ENCODE peak calls at places on chromosomes 13 and 19, in eight cellular contexts. One of them, this sample, is unnamed.

GRCh38 chr13:49711218-49711863 is 20.1 kb upstream of the EBPL start:
- DNase-seq in breast epithelium: no peak
- DNase-seq in AG10803: peak
- DNase-seq in H9: no peak
- DNase-seq in SK-N-SH: no peak
- DNase-seq in gastrocnemius medialis: no peak
- DNase-seq in AG09319: no peak
- DNase-seq in K562: no peak
- DNase-seq in this sample: no peak

GRCh38 chr13:105847532-105848295 is 687.7 kb downstream of the EFNB2 start:
- DNase-seq in AG09319: no peak
- DNase-seq in H9: no peak
- DNase-seq in AG10803: no peak
- DNase-seq in SK-N-SH: peak
- DNase-seq in breast epithelium: no peak
- DNase-seq in K562: no peak
- DNase-seq in gastrocnemius medialis: no peak
- DNase-seq in this sample: no peak

GRCh38 chr13:114077121-114077937 is 55.1 kb downstream of the RASA3 start:
- DNase-seq in SK-N-SH: no peak
- DNase-seq in breast epithelium: no peak
- DNase-seq in H9: no peak
- DNase-seq in AG10803: no peak
- DNase-seq in K562: no peak
- DNase-seq in gastrocnemius medialis: no peak
- DNase-seq in AG09319: no peak
- DNase-seq in this sample: no peak

GRCh38 chr13:43023244-43023931 is at the start of gene DNAJC15:
- DNase-seq in AG09319: no peak
- DNase-seq in SK-N-SH: peak
- DNase-seq in breast epithelium: peak
- DNase-seq in AG10803: peak
- DNase-seq in K562: peak
- DNase-seq in H9: peak
- DNase-seq in gastrocnemius medialis: peak
- DNase-seq in this sample: peak

GRCh38 chr19:33332248-33332647 is 29.9 kb upstream of the CEBPA start:
- DNase-seq in H9: no peak
- DNase-seq in AG10803: no peak
- DNase-seq in breast epithelium: no peak
- DNase-seq in K562: no peak
- DNase-seq in SK-N-SH: no peak
- DNase-seq in gastrocnemius medialis: no peak
- DNase-seq in AG09319: no peak
- DNase-seq in this sample: no peak

GRCh38 chr13:46804391-46804815 is 7.4 kb upstream of the ESD start:
- DNase-seq in AG10803: peak
- DNase-seq in gastrocnemius medialis: no peak
- DNase-seq in H9: no peak
- DNase-seq in breast epithelium: no peak
- DNase-seq in AG09319: no peak
- DNase-seq in K562: no peak
- DNase-seq in SK-N-SH: no peak
- DNase-seq in this sample: no peak

GRCh38 chr13:54945978-54946377 is 1917.4 kb downstream of the OLFM4 start:
- DNase-seq in K562: no peak
- DNase-seq in AG10803: no peak
- DNase-seq in breast epithelium: no peak
- DNase-seq in gastrocnemius medialis: no peak
- DNase-seq in AG09319: no peak
- DNase-seq in H9: no peak
- DNase-seq in SK-N-SH: no peak
- DNase-seq in this sample: no peak

GRCh38 chr19:54448037-54448773 is 794 bp upstream of the LENG8 start:
- DNase-seq in breast epithelium: peak
- DNase-seq in AG10803: peak
- DNase-seq in H9: peak
- DNase-seq in K562: peak
- DNase-seq in AG09319: no peak
- DNase-seq in gastrocnemius medialis: peak
- DNase-seq in SK-N-SH: peak
- DNase-seq in this sample: peak

GRCh38 chr19:19480688-19481087 is 34.7 kb downstream of the TSSK6 start:
- DNase-seq in AG10803: no peak
- DNase-seq in breast epithelium: no peak
- DNase-seq in H9: no peak
- DNase-seq in gastrocnemius medialis: no peak
- DNase-seq in AG09319: no peak
- DNase-seq in SK-N-SH: no peak
- DNase-seq in K562: no peak
- DNase-seq in this sample: peak

GRCh38 chr13:35736876-35737275 is 260.4 kb upstream of the MAB21L1 start:
- DNase-seq in gastrocnemius medialis: no peak
- DNase-seq in H9: no peak
- DNase-seq in AG10803: no peak
- DNase-seq in AG09319: no peak
- DNase-seq in SK-N-SH: no peak
- DNase-seq in K562: no peak
- DNase-seq in breast epithelium: no peak
- DNase-seq in this sample: no peak

GRCh38 chr19:27774827-27775226 is 1438.1 kb downstream of the UQCRFS1 start:
- DNase-seq in SK-N-SH: no peak
- DNase-seq in gastrocnemius medialis: no peak
- DNase-seq in breast epithelium: no peak
- DNase-seq in K562: peak
- DNase-seq in AG10803: no peak
- DNase-seq in H9: peak
- DNase-seq in AG09319: no peak
- DNase-seq in this sample: peak

GRCh38 chr13:27353166-27353583 is 71.2 kb upstream of the GTF3A start:
- DNase-seq in H9: no peak
- DNase-seq in K562: no peak
- DNase-seq in gastrocnemius medialis: no peak
- DNase-seq in breast epithelium: no peak
- DNase-seq in SK-N-SH: no peak
- DNase-seq in AG10803: peak
- DNase-seq in AG09319: no peak
- DNase-seq in this sample: peak

GRCh38 chr13:44867825-44868224 is 121.4 kb downstream of the NUFIP1 start:
- DNase-seq in H9: no peak
- DNase-seq in gastrocnemius medialis: no peak
- DNase-seq in AG10803: no peak
- DNase-seq in breast epithelium: no peak
- DNase-seq in SK-N-SH: no peak
- DNase-seq in K562: no peak
- DNase-seq in AG09319: no peak
- DNase-seq in this sample: no peak

GRCh38 chr13:112726018-112726767 is 36.4 kb downstream of the ATP11A start:
- DNase-seq in SK-N-SH: no peak
- DNase-seq in AG09319: no peak
- DNase-seq in breast epithelium: no peak
- DNase-seq in AG10803: no peak
- DNase-seq in K562: no peak
- DNase-seq in gastrocnemius medialis: no peak
- DNase-seq in H9: peak
- DNase-seq in this sample: peak

GRCh38 chr13:113448885-113449692 is 4.2 kb downstream of the ADPRHL1 start:
- DNase-seq in H9: no peak
- DNase-seq in breast epithelium: peak
- DNase-seq in gastrocnemius medialis: no peak
- DNase-seq in AG09319: no peak
- DNase-seq in K562: peak
- DNase-seq in SK-N-SH: no peak
- DNase-seq in AG10803: peak
- DNase-seq in this sample: peak

GRCh38 chr19:19039901-19040300 is 6.5 kb downstream of the ARMC6 start:
- DNase-seq in AG10803: no peak
- DNase-seq in K562: no peak
- DNase-seq in breast epithelium: no peak
- DNase-seq in H9: no peak
- DNase-seq in SK-N-SH: no peak
- DNase-seq in gastrocnemius medialis: no peak
- DNase-seq in AG09319: no peak
- DNase-seq in this sample: peak

GRCh38 chr13:57633141-57633949 is 1.8 kb downstream of the PCDH17 start:
- DNase-seq in K562: no peak
- DNase-seq in breast epithelium: no peak
- DNase-seq in H9: peak
- DNase-seq in AG10803: no peak
- DNase-seq in gastrocnemius medialis: no peak
- DNase-seq in AG09319: no peak
- DNase-seq in SK-N-SH: peak
- DNase-seq in this sample: peak

GRCh38 chr13:29583073-29583785 is 12.3 kb downstream of the SLC7A1 start:
- DNase-seq in AG09319: no peak
- DNase-seq in K562: peak
- DNase-seq in breast epithelium: no peak
- DNase-seq in gastrocnemius medialis: no peak
- DNase-seq in AG10803: peak
- DNase-seq in SK-N-SH: no peak
- DNase-seq in H9: no peak
- DNase-seq in this sample: no peak

DNA sequence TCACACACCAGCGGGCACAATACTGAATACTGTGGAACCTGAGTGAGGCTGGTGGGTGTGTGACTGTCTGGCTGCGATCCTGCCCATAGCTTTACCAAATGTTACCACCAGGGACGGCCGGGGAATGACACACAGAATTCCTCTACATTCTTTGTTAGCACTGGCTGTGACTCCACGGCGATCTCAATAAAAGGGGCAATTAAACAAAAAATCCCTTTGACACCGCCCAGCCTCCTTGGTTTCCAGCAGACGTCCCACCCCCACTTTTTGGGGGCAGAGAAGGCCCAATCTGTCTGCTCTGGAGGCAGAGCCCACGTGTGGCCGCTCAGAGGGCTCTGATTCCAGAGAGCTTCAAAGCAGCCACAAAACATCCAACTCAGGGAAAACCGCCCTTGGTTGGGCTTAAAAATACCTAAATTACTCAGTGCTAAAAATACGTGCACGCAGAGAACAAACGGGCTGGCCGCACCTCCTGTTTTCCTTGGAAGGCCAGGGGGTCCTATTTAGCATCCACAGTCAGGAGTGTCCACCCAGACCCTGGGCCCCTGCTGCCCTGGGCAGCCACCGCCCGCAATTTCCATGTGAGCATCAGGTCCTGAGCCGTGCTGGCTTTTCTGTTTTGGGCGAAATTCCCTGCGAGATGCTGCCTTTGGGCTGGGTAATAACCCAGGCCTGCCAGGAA is 47.8 kb downstream of the GADD45B start:
- DNase-seq in AG10803: peak
- DNase-seq in AG09319: no peak
- DNase-seq in H9: no peak
- DNase-seq in breast epithelium: no peak
- DNase-seq in gastrocnemius medialis: no peak
- DNase-seq in K562: peak
- DNase-seq in SK-N-SH: no peak
- DNase-seq in this sample: no peak
- TF ChIP-seq CTCF in AG10803: peak
- TF ChIP-seq CTCF in AG09319: peak
- TF ChIP-seq CTCF in H9: peak
- TF ChIP-seq CTCF in breast epithelium: peak
- TF ChIP-seq CTCF in gastrocnemius medialis: no peak
- TF ChIP-seq CTCF in K562: no peak
- TF ChIP-seq CTCF in SK-N-SH: peak
- TF ChIP-seq CTCF in this sample: no peak

GRCh38 chr13:37429976-37430375 is 168.6 kb downstream of the POSTN start:
- DNase-seq in AG09319: peak
- DNase-seq in H9: no peak
- DNase-seq in AG10803: peak
- DNase-seq in SK-N-SH: no peak
- DNase-seq in K562: no peak
- DNase-seq in gastrocnemius medialis: no peak
- DNase-seq in breast epithelium: no peak
- DNase-seq in this sample: no peak

DNA sequence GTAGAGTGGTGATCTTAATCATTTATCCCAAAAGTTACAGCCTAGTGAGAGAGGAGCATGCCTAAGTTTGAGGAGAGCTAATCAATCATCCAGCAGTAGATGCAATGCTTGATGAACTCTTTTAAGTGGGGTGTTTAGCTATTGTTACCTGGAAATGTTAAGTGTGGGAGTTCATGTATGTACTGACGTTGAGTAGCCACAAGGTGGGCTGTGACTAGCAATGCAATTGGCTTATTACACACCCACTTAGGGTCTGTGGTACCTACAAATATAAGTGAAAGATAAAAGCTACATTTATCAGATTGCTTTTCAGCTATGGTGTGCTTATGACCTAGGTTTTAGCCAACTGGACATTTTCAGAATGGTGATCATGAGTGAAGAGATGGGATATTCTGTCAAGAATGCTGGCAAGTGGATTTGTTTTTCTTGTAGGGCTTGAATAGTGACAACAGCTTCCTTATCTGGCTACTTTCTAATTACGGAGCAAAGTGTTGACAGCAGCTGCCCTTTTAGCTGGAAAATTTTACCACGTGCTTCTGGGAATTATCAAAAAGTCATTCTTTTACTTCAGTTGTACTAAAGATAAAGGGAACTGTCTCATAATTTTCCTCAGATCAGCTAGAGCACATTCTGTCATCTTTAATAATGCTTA is 170.6 kb downstream of the POSTN start:
- DNase-seq in breast epithelium: no peak
- DNase-seq in K562: no peak
- DNase-seq in AG10803: no peak
- DNase-seq in H9: no peak
- DNase-seq in gastrocnemius medialis: no peak
- DNase-seq in AG09319: no peak
- DNase-seq in SK-N-SH: no peak
- DNase-seq in this sample: no peak
- TF ChIP-seq CTCF in breast epithelium: no peak
- TF ChIP-seq CTCF in K562: no peak
- TF ChIP-seq CTCF in AG10803: no peak
- TF ChIP-seq CTCF in H9: peak
- TF ChIP-seq CTCF in gastrocnemius medialis: no peak
- TF ChIP-seq CTCF in AG09319: no peak
- TF ChIP-seq CTCF in SK-N-SH: peak
- TF ChIP-seq CTCF in this sample: no peak

GRCh38 chr19:4606921-4607678 is 32.2 kb upstream of the TNFAIP8L1 start:
- DNase-seq in AG10803: no peak
- DNase-seq in H9: peak
- DNase-seq in AG09319: no peak
- DNase-seq in SK-N-SH: peak
- DNase-seq in breast epithelium: no peak
- DNase-seq in K562: peak
- DNase-seq in gastrocnemius medialis: no peak
- DNase-seq in this sample: peak
- TF ChIP-seq CTCF in AG10803: no peak
- TF ChIP-seq CTCF in H9: peak
- TF ChIP-seq CTCF in AG09319: no peak
- TF ChIP-seq CTCF in SK-N-SH: no peak
- TF ChIP-seq CTCF in breast epithelium: no peak
- TF ChIP-seq CTCF in K562: no peak
- TF ChIP-seq CTCF in gastrocnemius medialis: no peak
- TF ChIP-seq CTCF in this sample: no peak

GRCh38 chr19:42872608-42873007 is 6.9 kb downstream of the PSG1 start:
- DNase-seq in AG09319: no peak
- DNase-seq in AG10803: no peak
- DNase-seq in breast epithelium: no peak
- DNase-seq in H9: no peak
- DNase-seq in SK-N-SH: no peak
- DNase-seq in gastrocnemius medialis: no peak
- DNase-seq in K562: no peak
- DNase-seq in this sample: no peak
- TF ChIP-seq CTCF in AG09319: peak
- TF ChIP-seq CTCF in AG10803: peak
- TF ChIP-seq CTCF in breast epithelium: no peak
- TF ChIP-seq CTCF in H9: no peak
- TF ChIP-seq CTCF in SK-N-SH: peak
- TF ChIP-seq CTCF in gastrocnemius medialis: no peak
- TF ChIP-seq CTCF in K562: no peak
- TF ChIP-seq CTCF in this sample: no peak